ENCODE peak calls at places on chromosomes 3 and 15, in eight cellular contexts. One of them, this sample, is unnamed.

GRCh38 chr15:64464271-64465005 is 4.1 kb downstream of the ZNF609 start:
- DNase-seq in astrocyte of the spinal cord: peak
- DNase-seq in GM04503: no peak
- DNase-seq in NCI-H2081: peak
- DNase-seq in iPS DF 6.9: no peak
- DNase-seq in NCI-H1092 treated with DMSO at 0.1 percent for 48 hours: peak
- DNase-seq in psoas muscle: no peak
- DNase-seq in LoVo: no peak
- DNase-seq in this sample: no peak

GRCh38 chr15:56077071-56077470 is 83.7 kb upstream of the NEDD4 start:
- DNase-seq in astrocyte of the spinal cord: no peak
- DNase-seq in GM04503: no peak
- DNase-seq in NCI-H2081: no peak
- DNase-seq in iPS DF 6.9: no peak
- DNase-seq in NCI-H1092 treated with DMSO at 0.1 percent for 48 hours: no peak
- DNase-seq in psoas muscle: no peak
- DNase-seq in LoVo: no peak
- DNase-seq in this sample: no peak

GRCh38 chr3:192917508-192918274 is at the start of gene MB21D2:
- DNase-seq in astrocyte of the spinal cord: peak
- DNase-seq in GM04503: peak
- DNase-seq in NCI-H2081: peak
- DNase-seq in iPS DF 6.9: no peak
- DNase-seq in NCI-H1092 treated with DMSO at 0.1 percent for 48 hours: peak
- DNase-seq in psoas muscle: peak
- DNase-seq in LoVo: peak
- DNase-seq in this sample: no peak

GRCh38 chr15:51193526-51193925 is 98.8 kb upstream of the TNFAIP8L3 start:
- DNase-seq in astrocyte of the spinal cord: peak
- DNase-seq in GM04503: no peak
- DNase-seq in NCI-H2081: no peak
- DNase-seq in iPS DF 6.9: no peak
- DNase-seq in NCI-H1092 treated with DMSO at 0.1 percent for 48 hours: no peak
- DNase-seq in psoas muscle: no peak
- DNase-seq in LoVo: no peak
- DNase-seq in this sample: no peak

GRCh38 chr3:162236949-162237348 is 740.3 kb downstream of the OTOL1 start:
- DNase-seq in astrocyte of the spinal cord: no peak
- DNase-seq in GM04503: no peak
- DNase-seq in NCI-H2081: no peak
- DNase-seq in iPS DF 6.9: no peak
- DNase-seq in NCI-H1092 treated with DMSO at 0.1 percent for 48 hours: no peak
- DNase-seq in psoas muscle: no peak
- DNase-seq in LoVo: no peak
- DNase-seq in this sample: no peak

GRCh38 chr3:14144423-14145075 is 19.7 kb downstream of the TMEM43 start:
- DNase-seq in astrocyte of the spinal cord: peak
- DNase-seq in GM04503: peak
- DNase-seq in NCI-H2081: peak
- DNase-seq in iPS DF 6.9: no peak
- DNase-seq in NCI-H1092 treated with DMSO at 0.1 percent for 48 hours: peak
- DNase-seq in psoas muscle: no peak
- DNase-seq in LoVo: peak
- DNase-seq in this sample: peak

GRCh38 chr3:10957976-10958749 is 34.4 kb upstream of the SLC6A1 start:
- DNase-seq in astrocyte of the spinal cord: no peak
- DNase-seq in GM04503: no peak
- DNase-seq in NCI-H2081: peak
- DNase-seq in iPS DF 6.9: no peak
- DNase-seq in NCI-H1092 treated with DMSO at 0.1 percent for 48 hours: peak
- DNase-seq in psoas muscle: peak
- DNase-seq in LoVo: peak
- DNase-seq in this sample: peak

GRCh38 chr3:5699313-5699712 is 511.8 kb downstream of the EDEM1 start:
- DNase-seq in astrocyte of the spinal cord: no peak
- DNase-seq in GM04503: no peak
- DNase-seq in NCI-H2081: no peak
- DNase-seq in iPS DF 6.9: no peak
- DNase-seq in NCI-H1092 treated with DMSO at 0.1 percent for 48 hours: no peak
- DNase-seq in psoas muscle: no peak
- DNase-seq in LoVo: peak
- DNase-seq in this sample: no peak

GRCh38 chr3:123169930-123170329 is 31.8 kb upstream of the SEC22A start:
- DNase-seq in astrocyte of the spinal cord: no peak
- DNase-seq in GM04503: no peak
- DNase-seq in NCI-H2081: no peak
- DNase-seq in iPS DF 6.9: no peak
- DNase-seq in NCI-H1092 treated with DMSO at 0.1 percent for 48 hours: no peak
- DNase-seq in psoas muscle: no peak
- DNase-seq in LoVo: no peak
- DNase-seq in this sample: no peak

GRCh38 chr3:31743690-31744089 is 211.0 kb downstream of the STT3B start:
- DNase-seq in astrocyte of the spinal cord: no peak
- DNase-seq in GM04503: no peak
- DNase-seq in NCI-H2081: no peak
- DNase-seq in iPS DF 6.9: no peak
- DNase-seq in NCI-H1092 treated with DMSO at 0.1 percent for 48 hours: peak
- DNase-seq in psoas muscle: no peak
- DNase-seq in LoVo: no peak
- DNase-seq in this sample: no peak

GRCh38 chr15:99550077-99550476 is 15.7 kb upstream of the MEF2A start:
- DNase-seq in astrocyte of the spinal cord: no peak
- DNase-seq in GM04503: no peak
- DNase-seq in NCI-H2081: no peak
- DNase-seq in iPS DF 6.9: no peak
- DNase-seq in NCI-H1092 treated with DMSO at 0.1 percent for 48 hours: no peak
- DNase-seq in psoas muscle: no peak
- DNase-seq in LoVo: no peak
- DNase-seq in this sample: no peak

GRCh38 chr3:56193531-56193930 is 274.7 kb downstream of the ERC2 start:
- DNase-seq in astrocyte of the spinal cord: no peak
- DNase-seq in GM04503: no peak
- DNase-seq in NCI-H2081: no peak
- DNase-seq in iPS DF 6.9: no peak
- DNase-seq in NCI-H1092 treated with DMSO at 0.1 percent for 48 hours: no peak
- DNase-seq in psoas muscle: no peak
- DNase-seq in LoVo: no peak
- DNase-seq in this sample: no peak

GRCh38 chr3:129001817-129002572 is 891 bp downstream of the EFCC1 start:
- DNase-seq in astrocyte of the spinal cord: no peak
- DNase-seq in GM04503: no peak
- DNase-seq in NCI-H2081: peak
- DNase-seq in iPS DF 6.9: no peak
- DNase-seq in NCI-H1092 treated with DMSO at 0.1 percent for 48 hours: no peak
- DNase-seq in psoas muscle: no peak
- DNase-seq in LoVo: no peak
- DNase-seq in this sample: no peak

GRCh38 chr15:63038926-63039673 is 3.4 kb upstream of the TPM1 start:
- DNase-seq in astrocyte of the spinal cord: peak
- DNase-seq in GM04503: peak
- DNase-seq in NCI-H2081: no peak
- DNase-seq in iPS DF 6.9: no peak
- DNase-seq in NCI-H1092 treated with DMSO at 0.1 percent for 48 hours: no peak
- DNase-seq in psoas muscle: no peak
- DNase-seq in LoVo: no peak
- DNase-seq in this sample: no peak

GRCh38 chr3:182682263-182683229 is 110.8 kb upstream of the ATP11B start:
- DNase-seq in astrocyte of the spinal cord: peak
- DNase-seq in GM04503: no peak
- DNase-seq in NCI-H2081: peak
- DNase-seq in iPS DF 6.9: no peak
- DNase-seq in NCI-H1092 treated with DMSO at 0.1 percent for 48 hours: peak
- DNase-seq in psoas muscle: peak
- DNase-seq in LoVo: peak
- DNase-seq in this sample: no peak

GRCh38 chr15:40296561-40297230 is 11.0 kb downstream of the PLCB2 start:
- DNase-seq in astrocyte of the spinal cord: no peak
- DNase-seq in GM04503: no peak
- DNase-seq in NCI-H2081: no peak
- DNase-seq in iPS DF 6.9: no peak
- DNase-seq in NCI-H1092 treated with DMSO at 0.1 percent for 48 hours: no peak
- DNase-seq in psoas muscle: no peak
- DNase-seq in LoVo: no peak
- DNase-seq in this sample: no peak

GRCh38 chr3:36792342-36792741 is 28.0 kb upstream of the DCLK3 start:
- DNase-seq in astrocyte of the spinal cord: peak
- DNase-seq in GM04503: no peak
- DNase-seq in NCI-H2081: peak
- DNase-seq in iPS DF 6.9: peak
- DNase-seq in NCI-H1092 treated with DMSO at 0.1 percent for 48 hours: peak
- DNase-seq in psoas muscle: no peak
- DNase-seq in LoVo: peak
- DNase-seq in this sample: peak

GRCh38 chr3:105539897-105540296 is 173.2 kb downstream of the ALCAM start:
- DNase-seq in astrocyte of the spinal cord: no peak
- DNase-seq in GM04503: no peak
- DNase-seq in NCI-H2081: no peak
- DNase-seq in iPS DF 6.9: no peak
- DNase-seq in NCI-H1092 treated with DMSO at 0.1 percent for 48 hours: no peak
- DNase-seq in psoas muscle: no peak
- DNase-seq in LoVo: no peak
- DNase-seq in this sample: no peak

GRCh38 chr3:127849368-127849767 is 27.1 kb upstream of the MGLL start:
- DNase-seq in astrocyte of the spinal cord: no peak
- DNase-seq in GM04503: no peak
- DNase-seq in NCI-H2081: peak
- DNase-seq in iPS DF 6.9: no peak
- DNase-seq in NCI-H1092 treated with DMSO at 0.1 percent for 48 hours: no peak
- DNase-seq in psoas muscle: no peak
- DNase-seq in LoVo: no peak
- DNase-seq in this sample: no peak

GRCh38 chr3:111729087-111729846 is 129.8 kb upstream of the PHLDB2 start:
- DNase-seq in astrocyte of the spinal cord: peak
- DNase-seq in GM04503: no peak
- DNase-seq in NCI-H2081: no peak
- DNase-seq in iPS DF 6.9: no peak
- DNase-seq in NCI-H1092 treated with DMSO at 0.1 percent for 48 hours: no peak
- DNase-seq in psoas muscle: peak
- DNase-seq in LoVo: no peak
- DNase-seq in this sample: no peak

GRCh38 chr3:112378989-112379692 is 46.2 kb downstream of the CD200 start:
- DNase-seq in astrocyte of the spinal cord: peak
- DNase-seq in GM04503: no peak
- DNase-seq in NCI-H2081: no peak
- DNase-seq in iPS DF 6.9: no peak
- DNase-seq in NCI-H1092 treated with DMSO at 0.1 percent for 48 hours: no peak
- DNase-seq in psoas muscle: no peak
- DNase-seq in LoVo: no peak
- DNase-seq in this sample: peak

GRCh38 chr3:46491089-46492070 is 6.4 kb upstream of the RTP3 start:
- DNase-seq in astrocyte of the spinal cord: no peak
- DNase-seq in GM04503: no peak
- DNase-seq in NCI-H2081: no peak
- DNase-seq in iPS DF 6.9: no peak
- DNase-seq in NCI-H1092 treated with DMSO at 0.1 percent for 48 hours: no peak
- DNase-seq in psoas muscle: no peak
- DNase-seq in LoVo: no peak
- DNase-seq in this sample: no peak

GRCh38 chr15:78263351-78263781 is 996 bp upstream of the DNAJA4 start:
- DNase-seq in astrocyte of the spinal cord: no peak
- DNase-seq in GM04503: no peak
- DNase-seq in NCI-H2081: no peak
- DNase-seq in iPS DF 6.9: no peak
- DNase-seq in NCI-H1092 treated with DMSO at 0.1 percent for 48 hours: no peak
- DNase-seq in psoas muscle: no peak
- DNase-seq in LoVo: no peak
- DNase-seq in this sample: no peak

GRCh38 chr3:146104068-146104467 is 56.9 kb downstream of the PLOD2 start:
- DNase-seq in astrocyte of the spinal cord: no peak
- DNase-seq in GM04503: no peak
- DNase-seq in NCI-H2081: no peak
- DNase-seq in iPS DF 6.9: no peak
- DNase-seq in NCI-H1092 treated with DMSO at 0.1 percent for 48 hours: no peak
- DNase-seq in psoas muscle: no peak
- DNase-seq in LoVo: no peak
- DNase-seq in this sample: no peak

GRCh38 chr3:83567935-83568334 is 1390.9 kb upstream of the CADM2 start:
- DNase-seq in astrocyte of the spinal cord: no peak
- DNase-seq in GM04503: no peak
- DNase-seq in NCI-H2081: peak
- DNase-seq in iPS DF 6.9: no peak
- DNase-seq in NCI-H1092 treated with DMSO at 0.1 percent for 48 hours: no peak
- DNase-seq in psoas muscle: no peak
- DNase-seq in LoVo: no peak
- DNase-seq in this sample: no peak

GRCh38 chr3:149494022-149494758 is 19.7 kb downstream of the TM4SF4 start:
- DNase-seq in astrocyte of the spinal cord: peak
- DNase-seq in GM04503: no peak
- DNase-seq in NCI-H2081: peak
- DNase-seq in iPS DF 6.9: peak
- DNase-seq in NCI-H1092 treated with DMSO at 0.1 percent for 48 hours: peak
- DNase-seq in psoas muscle: peak
- DNase-seq in LoVo: peak
- DNase-seq in this sample: peak

GRCh38 chr15:60275624-60276023 is 122.2 kb downstream of the ANXA2 start:
- DNase-seq in astrocyte of the spinal cord: no peak
- DNase-seq in GM04503: no peak
- DNase-seq in NCI-H2081: no peak
- DNase-seq in iPS DF 6.9: no peak
- DNase-seq in NCI-H1092 treated with DMSO at 0.1 percent for 48 hours: no peak
- DNase-seq in psoas muscle: no peak
- DNase-seq in LoVo: no peak
- DNase-seq in this sample: no peak

GRCh38 chr15:68487087-68487843 is 55.3 kb upstream of the ITGA11 start:
- DNase-seq in astrocyte of the spinal cord: peak
- DNase-seq in GM04503: peak
- DNase-seq in NCI-H2081: no peak
- DNase-seq in iPS DF 6.9: no peak
- DNase-seq in NCI-H1092 treated with DMSO at 0.1 percent for 48 hours: no peak
- DNase-seq in psoas muscle: no peak
- DNase-seq in LoVo: no peak
- DNase-seq in this sample: no peak

GRCh38 chr3:69359916-69360315 is 26.0 kb downstream of the FRMD4B start:
- DNase-seq in astrocyte of the spinal cord: no peak
- DNase-seq in GM04503: no peak
- DNase-seq in NCI-H2081: no peak
- DNase-seq in iPS DF 6.9: no peak
- DNase-seq in NCI-H1092 treated with DMSO at 0.1 percent for 48 hours: no peak
- DNase-seq in psoas muscle: no peak
- DNase-seq in LoVo: no peak
- DNase-seq in this sample: no peak

GRCh38 chr3:36907911-36908646 is 36.8 kb downstream of the TRANK1 start:
- DNase-seq in astrocyte of the spinal cord: peak
- DNase-seq in GM04503: no peak
- DNase-seq in NCI-H2081: no peak
- DNase-seq in iPS DF 6.9: no peak
- DNase-seq in NCI-H1092 treated with DMSO at 0.1 percent for 48 hours: no peak
- DNase-seq in psoas muscle: peak
- DNase-seq in LoVo: peak
- DNase-seq in this sample: peak

GRCh38 chr15:40776537-40777141 is 6.9 kb downstream of the C15orf62 start:
- DNase-seq in astrocyte of the spinal cord: peak
- DNase-seq in GM04503: peak
- DNase-seq in NCI-H2081: no peak
- DNase-seq in iPS DF 6.9: no peak
- DNase-seq in NCI-H1092 treated with DMSO at 0.1 percent for 48 hours: no peak
- DNase-seq in psoas muscle: peak
- DNase-seq in LoVo: peak
- DNase-seq in this sample: no peak

GRCh38 chr3:29649815-29650547 is 369.1 kb downstream of the RBMS3 start:
- DNase-seq in astrocyte of the spinal cord: peak
- DNase-seq in GM04503: no peak
- DNase-seq in NCI-H2081: no peak
- DNase-seq in iPS DF 6.9: no peak
- DNase-seq in NCI-H1092 treated with DMSO at 0.1 percent for 48 hours: no peak
- DNase-seq in psoas muscle: no peak
- DNase-seq in LoVo: no peak
- DNase-seq in this sample: no peak

GRCh38 chr3:32467333-32468070 is 35.1 kb downstream of the CMTM6 start:
- DNase-seq in astrocyte of the spinal cord: peak
- DNase-seq in GM04503: no peak
- DNase-seq in NCI-H2081: peak
- DNase-seq in iPS DF 6.9: peak
- DNase-seq in NCI-H1092 treated with DMSO at 0.1 percent for 48 hours: peak
- DNase-seq in psoas muscle: peak
- DNase-seq in LoVo: peak
- DNase-seq in this sample: peak

GRCh38 chr3:52221563-52222318 is 3.7 kb downstream of the TLR9 start:
- DNase-seq in astrocyte of the spinal cord: no peak
- DNase-seq in GM04503: no peak
- DNase-seq in NCI-H2081: no peak
- DNase-seq in iPS DF 6.9: no peak
- DNase-seq in NCI-H1092 treated with DMSO at 0.1 percent for 48 hours: no peak
- DNase-seq in psoas muscle: peak
- DNase-seq in LoVo: no peak
- DNase-seq in this sample: no peak

This sample was measured in AML-193.